ENCODE peak calls at places on chromosomes 16 and 17, in five cellular contexts. One of them, this sample, is unnamed. For H3K4me1, the result is how much of the 10 kb centered on the place peaks cover.

GRCh38 chr16:24758373-24758772 is 28.9 kb downstream of the TNRC6A start:
- DNase-seq in thyroid gland: no peak
- DNase-seq in tibial nerve: no peak
- DNase-seq in IMR-90: peak
- DNase-seq in K562: no peak
- DNase-seq in this sample: no peak

GRCh38 chr17:78940708-78941107 is 15.5 kb upstream of the TIMP2 start:
- DNase-seq in thyroid gland: no peak
- DNase-seq in tibial nerve: no peak
- DNase-seq in IMR-90: peak
- DNase-seq in K562: no peak
- DNase-seq in this sample: no peak

GRCh38 chr16:49556252-49557069 is 182.9 kb downstream of the C16orf78 start:
- DNase-seq in thyroid gland: peak
- DNase-seq in tibial nerve: no peak
- DNase-seq in IMR-90: peak
- DNase-seq in K562: peak
- DNase-seq in this sample: no peak

GRCh38 chr17:65742433-65743312 is 181.2 kb upstream of the AXIN2 start:
- DNase-seq in thyroid gland: no peak
- DNase-seq in tibial nerve: no peak
- DNase-seq in IMR-90: peak
- DNase-seq in K562: no peak
- DNase-seq in this sample: no peak

GRCh38 chr17:78667091-78667490 is 89.9 kb upstream of the DNAH17 start:
- DNase-seq in thyroid gland: no peak
- DNase-seq in tibial nerve: no peak
- DNase-seq in IMR-90: no peak
- DNase-seq in K562: no peak
- DNase-seq in this sample: no peak

GRCh38 chr16:82627811-82628339 is 1.1 kb downstream of the CDH13 start:
- DNase-seq in thyroid gland: no peak
- DNase-seq in tibial nerve: no peak
- DNase-seq in IMR-90: peak
- DNase-seq in K562: no peak
- DNase-seq in this sample: no peak

GRCh38 chr17:28963841-28964240 is 12.5 kb upstream of the PHF12 start:
- DNase-seq in thyroid gland: no peak
- DNase-seq in tibial nerve: no peak
- DNase-seq in IMR-90: no peak
- DNase-seq in K562: no peak
- DNase-seq in this sample: no peak

GRCh38 chr16:64900517-64900916 is 221.3 kb downstream of the CDH11 start:
- DNase-seq in thyroid gland: no peak
- DNase-seq in tibial nerve: no peak
- DNase-seq in IMR-90: no peak
- DNase-seq in K562: no peak
- DNase-seq in this sample: no peak

GRCh38 chr16:22054847-22055590 is 37.3 kb upstream of the VWA3A start:
- DNase-seq in thyroid gland: no peak
- DNase-seq in tibial nerve: no peak
- DNase-seq in IMR-90: no peak
- DNase-seq in K562: no peak
- DNase-seq in this sample: no peak

GRCh38 chr16:82016268-82016667 is 5.0 kb upstream of the SDR42E1 start:
- DNase-seq in thyroid gland: no peak
- DNase-seq in tibial nerve: peak
- DNase-seq in IMR-90: peak
- DNase-seq in K562: peak
- DNase-seq in this sample: no peak

GRCh38 chr17:11309033-11309432 is 68.0 kb downstream of the SHISA6 start:
- DNase-seq in thyroid gland: no peak
- DNase-seq in tibial nerve: no peak
- DNase-seq in IMR-90: no peak
- DNase-seq in K562: no peak
- DNase-seq in this sample: no peak

GRCh38 chr17:38749222-38750043 is 1.3 kb upstream of the PCGF2 start:
- DNase-seq in thyroid gland: peak
- DNase-seq in tibial nerve: peak
- DNase-seq in IMR-90: peak
- DNase-seq in K562: peak
- DNase-seq in this sample: peak

GRCh38 chr16:30009990-30010816 is 624 bp downstream of the DOC2A start:
- DNase-seq in thyroid gland: no peak
- DNase-seq in tibial nerve: no peak
- DNase-seq in IMR-90: no peak
- DNase-seq in K562: no peak
- DNase-seq in this sample: no peak

GRCh38 chr17:13311301-13311700 is 290.4 kb downstream of the HS3ST3A1 start:
- DNase-seq in thyroid gland: no peak
- DNase-seq in tibial nerve: no peak
- DNase-seq in IMR-90: peak
- DNase-seq in K562: no peak
- DNase-seq in this sample: no peak

GRCh38 chr16:1620391-1620790 is 8.2 kb downstream of the CRAMP1 start:
- DNase-seq in thyroid gland: no peak
- DNase-seq in tibial nerve: no peak
- DNase-seq in IMR-90: no peak
- DNase-seq in K562: no peak
- DNase-seq in this sample: no peak

GRCh38 chr17:68346448-68346847 is 55.2 kb downstream of the ARSG start:
- DNase-seq in thyroid gland: peak
- DNase-seq in tibial nerve: peak
- DNase-seq in IMR-90: no peak
- DNase-seq in K562: no peak
- DNase-seq in this sample: no peak

GRCh38 chr17:38539386-38539785 is 66.4 kb downstream of the SRCIN1 start:
- DNase-seq in thyroid gland: no peak
- DNase-seq in tibial nerve: no peak
- DNase-seq in IMR-90: no peak
- DNase-seq in K562: no peak
- DNase-seq in this sample: no peak

GRCh38 chr17:61411114-61411943 is 11.7 kb downstream of the TBX2 start:
- DNase-seq in thyroid gland: peak
- DNase-seq in tibial nerve: no peak
- DNase-seq in IMR-90: peak
- DNase-seq in K562: no peak
- DNase-seq in this sample: peak

GRCh38 chr16:26133401-26133800 is 441.6 kb downstream of the HS3ST4 start:
- DNase-seq in thyroid gland: no peak
- DNase-seq in tibial nerve: no peak
- DNase-seq in IMR-90: no peak
- DNase-seq in K562: no peak
- DNase-seq in this sample: no peak

GRCh38 chr17:15233022-15233805 is 31.9 kb downstream of the PMP22 start:
- DNase-seq in thyroid gland: no peak
- DNase-seq in tibial nerve: no peak
- DNase-seq in IMR-90: peak
- DNase-seq in K562: peak
- DNase-seq in this sample: no peak

GRCh38 chr17:35930211-35931065 is at the start of gene RDM1:
- DNase-seq in thyroid gland: peak
- DNase-seq in tibial nerve: peak
- DNase-seq in IMR-90: peak
- DNase-seq in K562: peak
- DNase-seq in this sample: no peak

GRCh38 chr17:57861000-57861736 is 11.3 kb upstream of the MRPS23 start:
- DNase-seq in thyroid gland: peak
- DNase-seq in tibial nerve: no peak
- DNase-seq in IMR-90: peak
- DNase-seq in K562: peak
- DNase-seq in this sample: peak

GRCh38 chr17:15236281-15237105 is 28.6 kb downstream of the PMP22 start:
- DNase-seq in thyroid gland: peak
- DNase-seq in tibial nerve: no peak
- DNase-seq in IMR-90: peak
- DNase-seq in K562: peak
- DNase-seq in this sample: no peak

GRCh38 chr17:27496501-27496943 is 40.3 kb downstream of the KSR1 start:
- DNase-seq in thyroid gland: no peak
- DNase-seq in tibial nerve: no peak
- DNase-seq in IMR-90: no peak
- DNase-seq in K562: no peak
- DNase-seq in this sample: no peak

GRCh38 chr16:56980203-56980535 is 9.2 kb upstream of the NLRC5 start:
- DNase-seq in thyroid gland: no peak
- DNase-seq in tibial nerve: no peak
- DNase-seq in IMR-90: no peak
- DNase-seq in K562: no peak
- DNase-seq in this sample: no peak

GRCh38 chr17:78791840-78792709 is 10.0 kb upstream of the CYTH1 start:
- DNase-seq in thyroid gland: no peak
- DNase-seq in tibial nerve: no peak
- DNase-seq in IMR-90: no peak
- DNase-seq in K562: no peak
- DNase-seq in this sample: no peak

GRCh38 chr17:47973541-47973940 is 2.6 kb downstream of the CDK5RAP3 start:
- DNase-seq in thyroid gland: no peak
- DNase-seq in tibial nerve: no peak
- DNase-seq in IMR-90: no peak
- DNase-seq in K562: no peak
- DNase-seq in this sample: no peak

DNA sequence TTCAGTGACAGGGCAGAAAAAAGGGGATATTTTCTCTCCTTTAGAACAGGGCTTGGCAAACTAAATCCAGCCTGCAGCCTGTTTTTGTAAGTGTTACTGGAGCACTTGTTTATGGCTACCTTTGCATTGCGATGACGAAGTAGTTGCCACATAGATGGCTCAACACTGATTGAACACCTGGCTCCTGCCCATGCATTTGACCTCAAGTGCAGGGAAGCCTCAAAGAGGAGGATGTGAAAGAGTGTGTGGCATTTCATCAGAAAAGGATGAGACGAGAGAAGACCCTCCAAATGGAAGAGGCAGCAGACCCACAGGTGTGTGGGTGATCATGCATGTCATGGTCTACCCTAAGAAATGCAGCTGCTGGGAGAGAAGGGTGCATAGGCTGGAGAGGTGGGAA is 32.7 kb upstream of the IRX5 start:
- DNase-seq in thyroid gland: no peak
- DNase-seq in tibial nerve: no peak
- DNase-seq in IMR-90: no peak
- DNase-seq in K562: no peak
- DNase-seq in this sample: no peak
- H3K4me1 ChIP-seq in thyroid gland: under half
- H3K4me1 ChIP-seq in tibial nerve: under half
- H3K4me1 ChIP-seq in IMR-90: under half
- H3K4me1 ChIP-seq in K562: under half
- H3K4me1 ChIP-seq in this sample: under half

DNA sequence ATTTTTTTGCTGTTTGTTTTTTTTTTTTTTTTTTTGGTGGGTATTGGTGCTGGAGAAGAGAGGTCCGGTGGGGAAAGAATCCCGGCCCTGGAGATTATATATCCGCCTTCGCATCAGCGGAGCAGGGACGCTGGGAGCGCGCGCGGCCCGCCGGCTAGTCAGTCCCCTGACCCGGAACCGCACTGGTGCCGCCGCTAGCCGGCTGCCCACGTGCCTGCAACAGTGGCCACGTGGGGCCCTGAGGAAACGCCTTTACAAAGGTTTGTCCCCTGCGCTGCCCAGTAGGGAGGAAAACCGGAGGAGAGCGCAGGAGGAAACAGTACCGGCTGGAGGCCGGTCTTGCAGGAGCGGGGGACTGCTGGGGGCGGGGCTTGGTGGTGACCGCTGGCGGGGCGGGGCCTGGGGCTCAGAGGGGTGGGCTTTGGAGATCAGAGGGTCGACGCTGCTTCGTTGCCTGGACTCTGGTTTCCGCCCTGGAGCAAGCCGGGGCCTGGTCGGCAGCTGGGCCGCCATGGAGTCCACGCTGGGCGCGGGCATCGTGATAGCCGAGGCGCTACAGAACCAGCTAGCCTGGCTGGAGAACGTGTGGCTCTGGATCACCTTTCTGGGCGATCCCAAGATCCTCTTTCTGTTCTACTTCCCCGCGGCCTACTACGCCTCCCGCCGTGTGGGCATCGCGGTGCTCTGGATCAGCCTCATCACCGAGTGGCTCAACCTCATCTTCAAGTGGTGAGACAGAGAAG is at the start of gene G6PC3:
- DNase-seq in thyroid gland: peak
- DNase-seq in tibial nerve: peak
- DNase-seq in IMR-90: peak
- DNase-seq in K562: peak
- DNase-seq in this sample: peak
- TF ChIP-seq POLR2A in thyroid gland: no peak
- TF ChIP-seq POLR2A in tibial nerve: peak
- TF ChIP-seq POLR2A in IMR-90: peak
- TF ChIP-seq POLR2A in K562: peak
- TF ChIP-seq POLR2A in this sample: peak

GRCh38 chr17:17671369-17672119 is 9.7 kb upstream of the RAI1 start:
- DNase-seq in thyroid gland: no peak
- DNase-seq in tibial nerve: no peak
- DNase-seq in IMR-90: no peak
- DNase-seq in K562: no peak
- DNase-seq in this sample: no peak
- H3K4me1 ChIP-seq in thyroid gland: under half
- H3K4me1 ChIP-seq in tibial nerve: under half
- H3K4me1 ChIP-seq in IMR-90: under half
- H3K4me1 ChIP-seq in K562: under half
- H3K4me1 ChIP-seq in this sample: under half

GRCh38 chr17:19744922-19745757 is 3.0 kb downstream of the ALDH3A1 start:
- DNase-seq in thyroid gland: peak
- DNase-seq in tibial nerve: peak
- DNase-seq in IMR-90: peak
- DNase-seq in K562: peak
- DNase-seq in this sample: peak

GRCh38 chr17:19747829-19748806 is at the start of gene ALDH3A1:
- DNase-seq in thyroid gland: peak
- DNase-seq in tibial nerve: no peak
- DNase-seq in IMR-90: no peak
- DNase-seq in K562: no peak
- DNase-seq in this sample: no peak

GRCh38 chr17:19746517-19746916 is 1.6 kb downstream of the ALDH3A1 start:
- DNase-seq in thyroid gland: no peak
- DNase-seq in tibial nerve: no peak
- DNase-seq in IMR-90: no peak
- DNase-seq in K562: no peak
- DNase-seq in this sample: no peak

GRCh38 chr17:19748807-19749193 is 702 bp upstream of the ALDH3A1 start:
- DNase-seq in thyroid gland: no peak
- DNase-seq in tibial nerve: no peak
- DNase-seq in IMR-90: no peak
- DNase-seq in K562: no peak
- DNase-seq in this sample: no peak

DNA sequence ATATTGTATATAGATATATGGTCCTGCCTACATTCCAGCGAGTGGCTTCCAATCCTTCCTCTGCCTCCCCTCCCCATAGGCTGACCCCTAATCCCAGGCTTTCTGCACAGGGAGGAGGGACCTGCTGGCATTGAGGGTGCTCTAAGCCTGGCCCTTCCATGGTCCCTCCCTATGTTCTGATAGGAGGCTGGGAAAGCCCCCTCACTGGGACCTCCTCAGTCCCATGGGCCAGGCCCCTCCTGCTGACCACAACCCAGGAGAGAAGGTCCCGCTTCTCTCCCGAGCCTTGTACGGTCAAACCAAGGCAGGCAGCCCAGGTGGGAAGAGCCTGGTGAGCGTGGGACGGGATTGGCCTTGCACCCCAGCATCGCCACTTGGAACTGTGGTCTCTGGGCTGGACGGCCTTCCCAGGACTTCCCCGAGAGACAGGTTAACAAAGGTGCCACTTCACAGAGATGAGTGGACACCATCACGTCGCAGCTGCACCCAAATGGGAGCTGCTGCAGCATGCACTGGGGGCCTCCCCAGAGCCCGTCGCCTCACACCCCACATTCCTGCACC is 859 bp downstream of the ALDH3A1 start:
- DNase-seq in thyroid gland: no peak
- DNase-seq in tibial nerve: no peak
- DNase-seq in IMR-90: no peak
- DNase-seq in K562: no peak
- DNase-seq in this sample: no peak
- TF ChIP-seq POLR2A in thyroid gland: no peak
- TF ChIP-seq POLR2A in tibial nerve: no peak
- TF ChIP-seq POLR2A in IMR-90: no peak
- TF ChIP-seq POLR2A in K562: no peak
- TF ChIP-seq POLR2A in this sample: no peak